ENCODE peak calls at places on chromosomes 2 and 18, in six cellular contexts. B is transverse colon, G is H1, X is endothelial cell of umbilical vein, O is stomach, A is breast epithelium. U is an unnamed sample.

GRCh38 chr2:9248363-9248762 is 41.8 kb downstream of the ASAP2 start:
- DNase-seq in B (no peak), X (no peak), A (no peak), O (no peak), G (no peak), U (no peak)

GRCh38 chr18:75478996-75479870 is 51.7 kb upstream of the SMIM21 start:
- DNase-seq in B (no peak), X (peak), O (no peak), G (no peak), A (no peak), U (no peak)

GRCh38 chr2:43228341-43228751 is 1.9 kb upstream of the ZFP36L2 start:
- DNase-seq in G (no peak), X (no peak), O (no peak), A (no peak), B (no peak), U (no peak)

GRCh38 chr2:126866451-126866850 is 32.2 kb upstream of the TEX51 start:
- DNase-seq in O (no peak), G (no peak), X (no peak), B (no peak), A (no peak), U (no peak)

GRCh38 chr2:240952496-240953246 is 45.7 kb upstream of the SNED1 start:
- DNase-seq in A (no peak), X (no peak), G (no peak), B (no peak), O (peak), U (no peak)

GRCh38 chr18:26919656-26920055 is 54.1 kb upstream of the AQP4 start:
- DNase-seq in X (no peak), G (no peak), B (no peak), O (no peak), A (no peak), U (no peak)

GRCh38 chr2:232556426-232556825 is 5.9 kb downstream of the EIF4E2 start:
- DNase-seq in A (no peak), G (no peak), B (no peak), X (no peak), O (no peak), U (no peak)

GRCh38 chr2:21270083-21270491 is 146.3 kb downstream of the TDRD15 start:
- DNase-seq in G (no peak), X (no peak), B (no peak), O (no peak), A (no peak), U (no peak)

GRCh38 chr18:46283895-46284295 is 179.7 kb downstream of the HAUS1 start:
- DNase-seq in B (no peak), X (no peak), G (no peak), A (no peak), O (no peak), U (no peak)

GRCh38 chr2:196449083-196449482 is 190.4 kb upstream of the CCDC150 start:
- DNase-seq in G (no peak), X (no peak), B (no peak), A (no peak), O (no peak), U (no peak)

GRCh38 chr2:196445991-196446390 is 193.5 kb upstream of the CCDC150 start:
- DNase-seq in X (no peak), G (no peak), A (no peak), B (no peak), O (no peak), U (no peak)

GRCh38 chr2:196452758-196453157 is 186.8 kb upstream of the CCDC150 start:
- DNase-seq in B (no peak), G (no peak), X (no peak), O (no peak), A (no peak), U (no peak)

GRCh38 chr2:196444442-196444841 is 195.1 kb upstream of the CCDC150 start:
- DNase-seq in X (no peak), B (no peak), O (no peak), A (no peak), G (no peak), U (no peak)

DNA sequence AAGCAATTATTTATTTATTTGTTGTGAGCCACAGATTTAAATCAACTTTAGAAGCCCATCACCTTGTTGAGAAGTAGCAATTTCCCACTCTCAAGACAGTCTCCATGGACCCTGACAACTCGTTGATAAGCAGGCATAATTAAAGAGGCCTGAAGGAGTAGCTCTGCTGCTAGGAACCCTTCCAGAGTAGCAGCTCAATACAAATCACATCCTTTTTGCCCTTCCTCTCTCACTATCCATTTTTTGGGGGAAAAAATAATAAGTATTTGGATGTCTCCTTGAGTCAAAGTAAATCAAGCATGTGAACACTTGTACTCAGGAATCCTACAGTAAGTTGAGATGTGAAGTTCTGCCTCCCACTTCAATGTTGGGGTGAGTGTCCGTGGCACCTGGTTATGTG is 190.8 kb upstream of the CCDC150 start:
- DNase-seq in X (no peak), A (no peak), O (no peak), B (no peak), G (no peak), U (no peak)
- TF ChIP-seq POLR2AphosphoS5 in X (no peak), A (no peak), O (no peak), B (no peak), G (no peak), U (peak)

DNA sequence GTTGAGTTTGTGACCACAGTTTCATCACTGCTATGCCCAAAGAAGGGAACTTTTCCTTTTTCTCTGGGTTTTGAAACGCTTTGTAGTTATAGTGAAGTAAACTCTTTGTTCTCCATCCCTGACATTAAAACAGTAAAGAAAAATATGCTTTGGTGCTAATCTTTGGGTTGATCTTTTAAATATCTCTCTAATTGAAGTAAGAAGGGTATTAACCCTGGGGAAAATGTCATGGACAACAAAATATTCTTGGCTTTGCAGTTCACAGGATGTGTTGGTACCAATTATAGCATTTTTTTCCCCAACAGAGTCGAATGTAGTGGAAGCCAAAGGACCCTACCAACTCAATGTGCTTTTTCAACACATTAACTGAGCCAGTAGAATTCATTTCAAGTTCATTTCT is 98.6 kb upstream of the MMADHC start:
- DNase-seq in O (no peak), G (no peak), X (no peak), A (no peak), B (no peak), U (no peak)
- TF ChIP-seq POLR2A in O (no peak), G (no peak), X (no peak), A (no peak), B (no peak), U (no peak)

DNA sequence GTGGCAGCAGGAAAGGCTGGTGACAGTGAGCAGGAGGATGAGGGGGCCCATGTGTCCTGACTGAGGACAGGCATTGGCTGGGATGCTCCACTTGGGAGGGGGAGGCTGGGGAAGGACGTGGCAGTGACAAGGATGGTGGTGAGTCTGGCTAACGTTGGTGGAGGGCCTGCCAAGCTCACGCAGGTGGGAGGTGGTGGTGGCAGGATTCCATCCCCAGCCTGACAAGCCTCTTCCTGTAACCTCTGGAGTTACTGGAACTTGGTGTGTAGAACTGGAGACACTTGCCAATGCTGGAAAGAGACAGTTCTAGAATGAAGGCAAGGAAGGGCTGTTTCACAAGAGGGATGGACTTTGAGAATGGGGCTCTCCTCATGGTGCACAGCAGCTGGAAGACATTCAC is 8.2 kb downstream of the PROM2 start:
- DNase-seq in A (peak), G (no peak), X (no peak), B (no peak), O (no peak), U (no peak)
- TF ChIP-seq POLR2AphosphoS5 in A (no peak), G (no peak), X (no peak), B (no peak), O (no peak), U (no peak)

GRCh38 chr2:102034683-102035606 is 43.2 kb downstream of the IL1R2 start:
- DNase-seq in O (no peak), A (no peak), G (no peak), B (no peak), X (no peak), U (no peak)

GRCh38 chr2:102033750-102034682 is 42.3 kb downstream of the IL1R2 start:
- DNase-seq in G (no peak), X (no peak), O (no peak), A (no peak), B (no peak), U (no peak)

GRCh38 chr2:102030855-102031527 is 39.2 kb downstream of the IL1R2 start:
- DNase-seq in B (no peak), O (no peak), X (no peak), A (no peak), G (no peak), U (no peak)

GRCh38 chr2:102032368-102033027 is 40.7 kb downstream of the IL1R2 start:
- DNase-seq in G (no peak), B (no peak), A (no peak), X (no peak), O (no peak), U (no peak)

GRCh38 chr2:102033028-102033749 is 41.4 kb downstream of the IL1R2 start:
- DNase-seq in G (no peak), X (peak), O (peak), B (peak), A (peak), U (no peak)
- TF ChIP-seq POLR2A in G (no peak), X (no peak), O (no peak), B (no peak), A (no peak), U (no peak)

GRCh38 chr2:128610496-128610895 is 291.8 kb upstream of the HS6ST1 start:
- DNase-seq in O (no peak), B (no peak), G (no peak), X (no peak), A (no peak), U (no peak)
- TF ChIP-seq POLR2AphosphoS5 in O (no peak), B (no peak), G (no peak), X (no peak), A (no peak), U (no peak)